ENCODE peak calls at places on chromosomes 5 and 9, in four cellular contexts. One of them, this sample, is unnamed.

GRCh38 chr5:94376672-94377345 is 241.6 kb downstream of the KIAA0825 start:
- DNase-seq in IMR-90: no peak
- DNase-seq in H1: no peak
- DNase-seq in K562: no peak
- DNase-seq in this sample: no peak

GRCh38 chr5:37889612-37890317 is 49.9 kb upstream of the GDNF start:
- DNase-seq in IMR-90: peak
- DNase-seq in H1: no peak
- DNase-seq in K562: no peak
- DNase-seq in this sample: no peak

GRCh38 chr5:74682636-74683035 is 2.4 kb upstream of the HEXB start:
- DNase-seq in IMR-90: no peak
- DNase-seq in H1: no peak
- DNase-seq in K562: no peak
- DNase-seq in this sample: no peak

GRCh38 chr9:116156621-116157314 is 3.2 kb downstream of the PAPPA start:
- DNase-seq in IMR-90: peak
- DNase-seq in H1: no peak
- DNase-seq in K562: no peak
- DNase-seq in this sample: no peak

GRCh38 chr9:121853617-121854395 is 202.4 kb downstream of the DAB2IP start:
- DNase-seq in IMR-90: no peak
- DNase-seq in H1: no peak
- DNase-seq in K562: no peak
- DNase-seq in this sample: no peak

GRCh38 chr5:54889826-54890225 is 95.6 kb downstream of the ESM1 start:
- DNase-seq in IMR-90: peak
- DNase-seq in H1: no peak
- DNase-seq in K562: no peak
- DNase-seq in this sample: no peak

GRCh38 chr9:93114169-93114983 is 18.4 kb downstream of the CARD19 start:
- DNase-seq in IMR-90: no peak
- DNase-seq in H1: no peak
- DNase-seq in K562: peak
- DNase-seq in this sample: no peak

GRCh38 chr5:112514062-112514561 is 95.0 kb upstream of the EPB41L4A start:
- DNase-seq in IMR-90: no peak
- DNase-seq in H1: no peak
- DNase-seq in K562: no peak
- DNase-seq in this sample: no peak

GRCh38 chr9:114080773-114081440 is 2.8 kb upstream of the AMBP start:
- DNase-seq in IMR-90: no peak
- DNase-seq in H1: no peak
- DNase-seq in K562: no peak
- DNase-seq in this sample: no peak

GRCh38 chr5:41161271-41161670 is 52.1 kb downstream of the C6 start:
- DNase-seq in IMR-90: peak
- DNase-seq in H1: no peak
- DNase-seq in K562: no peak
- DNase-seq in this sample: no peak

GRCh38 chr9:37539634-37540033 is 36.5 kb downstream of the FBXO10 start:
- DNase-seq in IMR-90: no peak
- DNase-seq in H1: no peak
- DNase-seq in K562: no peak
- DNase-seq in this sample: no peak

GRCh38 chr9:133661846-133662636 is 25.9 kb downstream of the DBH start:
- DNase-seq in IMR-90: no peak
- DNase-seq in H1: no peak
- DNase-seq in K562: no peak
- DNase-seq in this sample: no peak

GRCh38 chr5:85479849-85480248 is 1095.2 kb upstream of the EDIL3 start:
- DNase-seq in IMR-90: no peak
- DNase-seq in H1: peak
- DNase-seq in K562: no peak
- DNase-seq in this sample: no peak

GRCh38 chr5:57174850-57175525 is 1.1 kb downstream of the GPBP1 start:
- DNase-seq in IMR-90: no peak
- DNase-seq in H1: no peak
- DNase-seq in K562: no peak
- DNase-seq in this sample: no peak

GRCh38 chr5:79225441-79225840 is 10.5 kb upstream of the JMY start:
- DNase-seq in IMR-90: no peak
- DNase-seq in H1: no peak
- DNase-seq in K562: no peak
- DNase-seq in this sample: no peak

GRCh38 chr5:172802585-172803176 is 31.4 kb upstream of the ERGIC1 start:
- DNase-seq in IMR-90: peak
- DNase-seq in H1: no peak
- DNase-seq in K562: peak
- DNase-seq in this sample: no peak

GRCh38 chr9:76873821-76874220 is 32.1 kb downstream of the PRUNE2 start:
- DNase-seq in IMR-90: no peak
- DNase-seq in H1: no peak
- DNase-seq in K562: no peak
- DNase-seq in this sample: no peak

GRCh38 chr9:92712767-92713166 is 42.8 kb upstream of the IPPK start:
- DNase-seq in IMR-90: no peak
- DNase-seq in H1: no peak
- DNase-seq in K562: no peak
- DNase-seq in this sample: no peak

GRCh38 chr9:87630266-87630665 is 95.7 kb upstream of the CTSL start:
- DNase-seq in IMR-90: no peak
- DNase-seq in H1: no peak
- DNase-seq in K562: no peak
- DNase-seq in this sample: no peak

GRCh38 chr9:87630846-87631245 is 95.1 kb upstream of the CTSL start:
- DNase-seq in IMR-90: no peak
- DNase-seq in H1: no peak
- DNase-seq in K562: no peak
- DNase-seq in this sample: no peak

DNA sequence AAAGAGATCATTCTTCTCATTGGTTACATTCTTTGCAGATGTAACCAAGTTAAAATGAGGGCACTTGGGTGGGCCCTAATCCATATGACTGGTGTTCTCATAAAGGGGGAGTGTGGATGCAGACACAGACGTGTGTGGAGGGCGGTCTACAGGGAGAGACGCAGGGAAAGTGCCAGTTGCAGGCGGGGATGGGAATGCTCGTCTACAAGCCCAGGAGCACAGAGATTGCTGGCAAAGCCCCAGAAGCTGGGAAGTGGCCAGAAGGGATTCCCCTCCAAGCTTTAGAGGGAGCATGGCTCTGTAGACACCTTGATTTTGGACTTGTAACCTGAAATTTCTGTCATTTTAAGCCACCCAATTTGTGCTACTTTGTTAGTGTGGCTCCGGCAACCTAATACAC is 96.8 kb upstream of the CTSL start:
- DNase-seq in IMR-90: no peak
- DNase-seq in H1: no peak
- DNase-seq in K562: no peak
- DNase-seq in this sample: no peak
- TF ChIP-seq CHD1 in IMR-90: no peak
- TF ChIP-seq CHD1 in H1: no peak
- TF ChIP-seq CHD1 in K562: no peak
- TF ChIP-seq CHD1 in this sample: no peak

GRCh38 chr5:16454686-16455085 is 10.9 kb downstream of the ZNF622 start:
- DNase-seq in IMR-90: no peak
- DNase-seq in H1: no peak
- DNase-seq in K562: peak
- DNase-seq in this sample: no peak

GRCh38 chr5:16457451-16457850 is 8.1 kb downstream of the ZNF622 start:
- DNase-seq in IMR-90: no peak
- DNase-seq in H1: no peak
- DNase-seq in K562: no peak
- DNase-seq in this sample: no peak

GRCh38 chr5:16456103-16456832 is 9.3 kb downstream of the ZNF622 start:
- DNase-seq in IMR-90: peak
- DNase-seq in H1: no peak
- DNase-seq in K562: peak
- DNase-seq in this sample: no peak

GRCh38 chr5:16453609-16454008 is 12.0 kb downstream of the ZNF622 start:
- DNase-seq in IMR-90: no peak
- DNase-seq in H1: no peak
- DNase-seq in K562: no peak
- DNase-seq in this sample: no peak

DNA sequence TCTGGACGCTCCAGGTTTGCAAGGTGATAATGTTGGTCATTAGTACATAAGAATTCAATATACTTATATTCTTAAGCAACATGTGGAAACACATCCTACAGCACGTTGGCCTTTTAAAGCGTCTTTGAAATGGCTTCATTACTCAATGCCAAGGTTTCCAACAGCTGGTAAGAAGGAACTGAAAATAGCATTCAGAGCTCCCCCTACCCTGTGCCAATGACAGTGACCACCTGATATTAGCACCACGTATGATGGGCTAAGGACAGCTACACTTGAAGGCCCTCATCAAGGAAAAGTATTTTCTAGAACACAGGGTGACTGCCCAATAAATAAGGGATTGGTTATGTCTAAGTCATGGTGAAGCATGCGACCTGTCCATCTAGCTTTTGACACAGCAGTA is 9.9 kb downstream of the ZNF622 start:
- DNase-seq in IMR-90: no peak
- DNase-seq in H1: no peak
- DNase-seq in K562: no peak
- DNase-seq in this sample: no peak
- TF ChIP-seq CHD1 in IMR-90: no peak
- TF ChIP-seq CHD1 in H1: no peak
- TF ChIP-seq CHD1 in K562: no peak
- TF ChIP-seq CHD1 in this sample: no peak

DNA sequence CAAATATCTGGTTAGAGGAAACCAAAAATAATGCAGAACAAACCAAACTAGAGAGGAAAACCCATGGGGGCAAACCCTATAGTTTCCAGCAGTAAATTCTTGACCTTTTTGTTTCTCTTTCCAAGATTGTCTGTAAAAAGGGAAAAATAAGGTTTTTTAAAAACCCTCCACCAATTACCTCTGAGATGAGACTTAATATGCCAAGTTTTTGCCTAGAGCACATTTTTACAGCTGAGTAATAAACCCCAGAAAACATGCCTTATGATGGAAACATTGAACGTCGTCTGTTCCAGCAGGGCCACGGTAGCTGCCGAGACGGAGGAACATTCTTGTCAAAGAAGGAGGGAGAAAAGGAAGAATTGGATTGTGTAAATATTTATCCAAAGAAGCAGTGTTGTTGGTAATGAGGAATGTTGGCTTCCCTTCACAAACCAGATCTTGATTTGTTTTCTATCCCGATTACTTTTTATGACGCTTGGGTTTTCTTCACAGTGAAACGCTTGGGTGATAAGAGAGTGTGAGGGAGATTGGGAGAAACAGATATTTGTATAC is 17.3 kb upstream of the MSX2 start:
- DNase-seq in IMR-90: peak
- DNase-seq in H1: no peak
- DNase-seq in K562: no peak
- DNase-seq in this sample: no peak
- TF ChIP-seq CHD1 in IMR-90: no peak
- TF ChIP-seq CHD1 in H1: no peak
- TF ChIP-seq CHD1 in K562: no peak
- TF ChIP-seq CHD1 in this sample: no peak

GRCh38 chr5:111106320-111106948 is 14.3 kb downstream of the WDR36 start:
- DNase-seq in IMR-90: no peak
- DNase-seq in H1: no peak
- DNase-seq in K562: no peak
- DNase-seq in this sample: no peak
- TF ChIP-seq CHD1 in IMR-90: no peak
- TF ChIP-seq CHD1 in H1: no peak
- TF ChIP-seq CHD1 in K562: no peak
- TF ChIP-seq CHD1 in this sample: no peak

This sample was measured in GM12878.